ENCODE peak calls at places on chromosomes 16 and 17, in seven cellular contexts. M, Q, D, A, T, G and H are unnamed samples.

GRCh38 chr17:60468371-60468770 is 46.1 kb downstream of the CHCT1 start:
- DNase-seq in G (no peak), T (no peak), M (no peak), A (no peak), D (no peak), Q (no peak), H (no peak)

GRCh38 chr17:58527949-58528348 is 13.5 kb upstream of the MTMR4 start:
- DNase-seq in D (no peak), G (no peak), Q (no peak), T (no peak), A (no peak), M (no peak), H (no peak)

GRCh38 chr16:85522842-85523601 is 90.1 kb upstream of the GSE1 start:
- DNase-seq in A (peak; percentile 21), D (no peak), T (no peak), Q (no peak), G (no peak), M (no peak), H (no peak)

GRCh38 chr17:50268632-50269287 is 5.5 kb upstream of the TMEM92 start:
- DNase-seq in A (no peak), T (no peak), D (no peak), G (no peak), M (no peak), Q (peak; percentile 26), H (no peak)

GRCh38 chr17:57092171-57092570 is 7.1 kb downstream of the AKAP1 start:
- DNase-seq in G (peak; percentile 58), T (no peak), Q (no peak), D (no peak), M (no peak), A (no peak), H (no peak)

GRCh38 chr17:34382586-34383224 is 19.7 kb upstream of the CCL1 start:
- DNase-seq in A (no peak), T (no peak), Q (peak; percentile 23), D (no peak), G (no peak), M (no peak), H (no peak)

GRCh38 chr16:18969855-18970240 is 13.9 kb upstream of the TMC7 start:
- DNase-seq in G (no peak), M (no peak), D (no peak), T (no peak), A (no peak), Q (no peak), H (no peak)

GRCh38 chr17:14143678-14144077 is 74.4 kb downstream of the COX10 start:
- DNase-seq in D (no peak), Q (no peak), G (no peak), M (no peak), T (no peak), A (peak; percentile 52), H (no peak)

GRCh38 chr16:64211306-64211705 is 910.6 kb downstream of the CDH11 start:
- DNase-seq in Q (no peak), M (no peak), T (no peak), A (no peak), G (no peak), D (no peak), H (no peak)

GRCh38 chr16:55367796-55368195 is 43.8 kb downstream of the IRX6 start:
- DNase-seq in M (no peak), T (no peak), A (peak; percentile 29), G (no peak), D (no peak), Q (no peak), H (no peak)

GRCh38 chr16:83651871-83652270 is 155.9 kb upstream of the HSBP1 start:
- DNase-seq in D (no peak), Q (no peak), A (no peak), M (no peak), T (no peak), G (no peak), H (no peak)

GRCh38 chr17:2277430-2278170 is 26.0 kb downstream of the SMG6 start:
- DNase-seq in G (no peak), D (no peak), A (no peak), M (no peak), Q (no peak), T (no peak), H (no peak)

GRCh38 chr17:2279707-2280106 is 23.9 kb downstream of the SMG6 start:
- DNase-seq in A (no peak), D (no peak), Q (no peak), T (no peak), G (no peak), M (no peak), H (no peak)

GRCh38 chr17:2283302-2283701 is 20.3 kb downstream of the SMG6 start:
- DNase-seq in G (no peak), D (no peak), Q (no peak), M (no peak), T (no peak), A (no peak), H (no peak)

DNA sequence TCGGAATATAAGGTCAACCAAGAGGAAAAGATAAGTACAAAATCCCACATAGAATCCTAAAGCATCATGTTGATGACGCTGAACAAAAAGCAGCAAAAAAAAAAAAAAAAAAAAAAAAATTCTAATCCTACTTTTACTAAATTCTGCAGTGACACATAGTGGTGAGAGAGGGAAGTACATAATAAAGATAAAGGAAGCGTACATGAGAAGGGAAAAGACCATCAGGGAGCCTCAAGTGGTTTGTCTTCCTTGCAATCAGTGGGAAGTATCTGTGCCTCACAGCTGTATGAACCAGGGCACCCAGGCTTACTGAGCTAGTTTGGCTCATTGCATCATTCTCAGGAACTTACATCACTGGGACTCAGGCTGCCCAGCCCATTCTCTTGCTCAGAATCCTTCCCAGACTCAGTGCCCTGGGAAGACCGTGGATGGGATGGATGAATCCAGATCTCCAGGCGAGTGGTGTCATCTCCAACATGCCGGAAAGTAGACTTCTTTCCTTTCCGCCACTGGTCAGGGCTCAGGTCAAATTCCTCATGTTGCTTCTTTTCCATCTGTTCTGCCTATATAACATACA is 21.2 kb downstream of the SMG6 start:
- DNase-seq in A (peak; percentile 63), D (no peak), G (no peak), M (peak; percentile 84), Q (peak; percentile 37), T (no peak), H (no peak)
- TF ChIP-seq CTCF in A (peak; percentile 38), D (peak; percentile 34), G (peak; percentile 61), M (peak; percentile 40), Q (peak; percentile 71), T (peak; percentile 67), H (peak; percentile 7)

DNA sequence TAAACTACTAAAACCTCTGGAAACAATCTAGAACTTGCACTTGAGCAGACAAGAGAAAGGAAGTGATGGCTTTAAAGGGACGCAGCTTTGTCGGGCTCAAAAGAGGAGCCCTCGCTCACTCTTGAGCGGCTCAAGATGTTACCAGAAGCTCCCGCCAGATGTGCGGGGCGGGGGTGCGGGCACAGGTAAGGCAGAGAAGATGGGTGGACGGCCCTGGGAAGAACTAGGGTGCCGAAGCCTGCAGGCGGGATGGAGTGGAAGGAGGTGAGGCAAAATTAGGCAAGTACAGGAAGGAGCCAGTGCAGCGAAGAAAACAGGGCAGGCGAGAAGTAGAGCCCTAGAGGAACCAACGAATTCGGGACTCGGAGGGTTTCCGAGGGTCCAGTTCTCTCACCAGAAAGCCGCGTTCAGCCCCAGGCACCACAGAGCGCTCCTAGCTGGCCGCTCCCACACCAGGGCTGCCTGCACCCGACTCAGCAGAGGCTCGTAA is 437 bp downstream of the RETREG3 start:
- DNase-seq in T (no peak), G (no peak), A (peak; percentile 11), D (peak; percentile 32), Q (no peak), M (peak; percentile 58), H (no peak)
- TF ChIP-seq CTCF in T (no peak), G (no peak), A (no peak), D (no peak), Q (no peak), M (no peak), H (no peak)

GRCh38 chr17:72588561-72588960 is 467.7 kb downstream of the SOX9 start:
- DNase-seq in T (no peak), A (no peak), Q (no peak), G (no peak), M (no peak), D (no peak), H (no peak)

GRCh38 chr17:72587156-72587555 is 466.3 kb downstream of the SOX9 start:
- DNase-seq in Q (no peak), D (no peak), T (no peak), M (no peak), A (peak; percentile 85), G (no peak), H (no peak)

GRCh38 chr17:72590382-72590781 is 469.6 kb downstream of the SOX9 start:
- DNase-seq in A (peak; percentile 78), Q (no peak), G (no peak), D (no peak), T (no peak), M (no peak), H (no peak)

GRCh38 chr17:72588961-72589360 is 468.1 kb downstream of the SOX9 start:
- DNase-seq in Q (no peak), T (no peak), A (peak; percentile 98), M (no peak), D (peak; percentile 71), G (no peak), H (no peak)

DNA sequence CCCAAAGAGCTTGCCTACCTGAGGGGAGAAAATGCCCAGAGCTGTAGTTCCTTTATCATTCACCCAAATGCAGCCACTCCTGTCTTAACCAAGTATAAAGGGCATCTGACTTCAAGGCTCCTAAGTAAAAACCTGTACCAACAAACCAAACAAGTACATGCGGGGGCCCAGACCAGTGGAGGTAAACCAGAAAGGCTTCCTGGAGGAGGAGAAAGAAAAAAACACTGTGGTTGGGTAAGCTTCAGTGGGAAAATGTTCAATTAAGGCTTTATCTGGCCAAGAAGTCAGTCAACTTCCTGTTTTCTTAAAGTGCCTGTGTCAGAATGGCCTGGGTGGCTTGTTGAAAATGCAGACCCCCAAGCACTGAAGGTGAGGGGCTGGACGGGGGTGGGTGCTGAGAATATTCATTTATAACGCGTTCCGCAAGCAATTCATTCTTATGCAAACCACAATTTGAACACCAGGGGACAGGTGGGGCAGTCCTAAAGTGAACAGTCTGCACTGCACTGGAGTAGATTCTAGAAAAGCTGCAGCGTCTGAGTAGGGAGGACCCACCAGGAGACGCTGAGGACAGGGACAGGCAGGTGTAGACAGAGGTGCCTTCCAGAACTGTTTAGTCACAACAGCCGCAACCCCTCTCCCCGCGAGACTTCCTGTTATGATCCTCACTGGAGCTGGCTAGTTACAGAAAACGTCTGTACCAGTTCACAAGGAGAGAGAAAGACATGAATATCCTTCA is 467.1 kb downstream of the SOX9 start:
- DNase-seq in A (peak; percentile 83), D (no peak), T (no peak), G (no peak), M (no peak), Q (no peak), H (no peak)
- TF ChIP-seq CTCF in A (no peak), D (no peak), T (no peak), G (no peak), M (no peak), Q (no peak), H (no peak)

GRCh38 chr17:54902017-54902416 is 1.4 kb downstream of the TOM1L1 start:
- DNase-seq in G (no peak), D (no peak), Q (no peak), A (no peak), M (no peak), T (no peak), H (no peak)

GRCh38 chr17:54899721-54900456 is 763 bp upstream of the TOM1L1 start:
- DNase-seq in A (no peak), G (no peak), M (peak; percentile 70), T (no peak), Q (peak; percentile 81), D (no peak), H (no peak)

GRCh38 chr17:54899201-54899600 is 1.5 kb upstream of the TOM1L1 start:
- DNase-seq in T (no peak), G (no peak), Q (no peak), D (no peak), M (no peak), A (no peak), H (no peak)

GRCh38 chr17:54901230-54901847 is 687 bp downstream of the TOM1L1 start:
- DNase-seq in T (no peak), G (no peak), D (peak; percentile 35), M (peak; percentile 6), Q (peak; percentile 34), A (peak; percentile 94), H (no peak)

GRCh38 chr17:54900457-54901229 is at the start of gene TOM1L1:
- DNase-seq in A (peak; percentile 90), D (peak; percentile 80), T (no peak), Q (peak; percentile 94), M (peak; percentile 94), G (peak; percentile 9), H (no peak)
- TF ChIP-seq CTCF in A (no peak), D (no peak), T (no peak), Q (peak; percentile 11), M (peak; percentile 26), G (peak; percentile 19), H (no peak)